ENCODE peak calls at places on chromosomes 4 and X, in six cellular contexts. K is mesendoderm, L is pancreas, W is left ventricle myocardium inferior, H is cardiac fibroblast, Y is neuronal stem cell. D is an unnamed sample.

GRCh38 chrX:70254063-70254400 is 6.0 kb downstream of the P2RY4 start:
- DNase-seq in K (peak), L (no peak), W (no peak), H (no peak), Y (no peak), D (no peak)

GRCh38 chr4:102120846-102121245 is 224.4 kb downstream of the SLC39A8 start:
- DNase-seq in K (no peak), L (no peak), W (no peak), H (no peak), Y (no peak), D (no peak)

GRCh38 chrX:10854594-10854993 is 234.2 kb upstream of the MID1 start:
- DNase-seq in K (peak), L (no peak), W (no peak), H (no peak), Y (no peak), D (no peak)

GRCh38 chr4:25096553-25097443 is 63.5 kb downstream of the SEPSECS start:
- DNase-seq in K (no peak), L (no peak), W (no peak), H (no peak), Y (no peak), D (no peak)

GRCh38 chr4:109302366-109303140 is at the start of gene COL25A1:
- DNase-seq in K (peak), L (peak), W (peak), H (peak), Y (peak), D (peak)

GRCh38 chr4:169060396-169061081 is 50.5 kb upstream of the CBR4 start:
- DNase-seq in K (no peak), L (no peak), W (no peak), H (peak), Y (no peak), D (no peak)

GRCh38 chrX:74924449-74925209 is 623 bp downstream of the NEXMIF start:
- DNase-seq in K (peak), L (peak), W (peak), H (peak), Y (peak), D (peak)

GRCh38 chr4:150055467-150055866 is 22.8 kb upstream of the DCLK2 start:
- DNase-seq in K (no peak), L (no peak), W (no peak), H (no peak), Y (no peak), D (no peak)

GRCh38 chr4:73593631-73594241 is 26.5 kb downstream of the RASSF6 start:
- DNase-seq in K (peak), L (no peak), W (no peak), H (peak), Y (no peak), D (no peak)

GRCh38 chr4:123624959-123625358 is 228.4 kb downstream of the SPRY1 start:
- DNase-seq in K (no peak), L (no peak), W (no peak), H (no peak), Y (no peak), D (no peak)

GRCh38 chr4:3371038-3371437 is 70.7 kb upstream of the HGFAC start:
- DNase-seq in K (peak), L (no peak), W (no peak), H (peak), Y (no peak), D (no peak)

GRCh38 chr4:54543088-54543795 is 114.5 kb upstream of the KIT start:
- DNase-seq in K (no peak), L (no peak), W (no peak), H (peak), Y (no peak), D (no peak)

GRCh38 chr4:3320361-3321023 is 27.7 kb downstream of the RGS12 start:
- DNase-seq in K (no peak), L (peak), W (peak), H (no peak), Y (no peak), D (no peak)

GRCh38 chr4:183626168-183626567 is 32.8 kb downstream of the RWDD4 start:
- DNase-seq in K (no peak), L (no peak), W (no peak), H (no peak), Y (no peak), D (no peak)

GRCh38 chr4:67273676-67274075 is 271.6 kb downstream of the CENPC start:
- DNase-seq in K (no peak), L (no peak), W (no peak), H (no peak), Y (no peak), D (no peak)

GRCh38 chr4:99816611-99817309 is at the start of gene DAPP1:
- DNase-seq in K (peak), L (no peak), W (peak), H (no peak), Y (no peak), D (peak)

GRCh38 chrX:1596676-1597344 is 5.4 kb downstream of the AKAP17A start:
- DNase-seq in K (no peak), L (peak), W (no peak), H (no peak), Y (no peak), D (no peak)

GRCh38 chrX:68443155-68443868 is 10.0 kb upstream of the OPHN1 start:
- DNase-seq in K (no peak), L (no peak), W (peak), H (peak), Y (no peak), D (no peak)

GRCh38 chr4:1365271-1366178 is 18.5 kb downstream of the UVSSA start:
- DNase-seq in K (no peak), L (peak), W (peak), H (no peak), Y (no peak), D (peak)

GRCh38 chr4:138241281-138242075 is 671 bp downstream of the SLC7A11 start:
- DNase-seq in K (no peak), L (peak), W (no peak), H (peak), Y (no peak), D (no peak)

GRCh38 chrX:75887833-75888232 is 102.8 kb upstream of the MAGEE2 start:
- DNase-seq in K (no peak), L (no peak), W (no peak), H (no peak), Y (no peak), D (no peak)

GRCh38 chr4:100093091-100093866 is 97.0 kb downstream of the DDIT4L start:
- DNase-seq in K (peak), L (peak), W (peak), H (peak), Y (peak), D (peak)

GRCh38 chr4:110620352-110621327 is 2.2 kb downstream of the PITX2 start:
- DNase-seq in K (peak), L (peak), W (no peak), H (no peak), Y (peak), D (no peak)
- H3K4me3 ChIP-seq in K (peak), L (peak), W (peak), H (peak), Y (no peak), D (peak)

DNA sequence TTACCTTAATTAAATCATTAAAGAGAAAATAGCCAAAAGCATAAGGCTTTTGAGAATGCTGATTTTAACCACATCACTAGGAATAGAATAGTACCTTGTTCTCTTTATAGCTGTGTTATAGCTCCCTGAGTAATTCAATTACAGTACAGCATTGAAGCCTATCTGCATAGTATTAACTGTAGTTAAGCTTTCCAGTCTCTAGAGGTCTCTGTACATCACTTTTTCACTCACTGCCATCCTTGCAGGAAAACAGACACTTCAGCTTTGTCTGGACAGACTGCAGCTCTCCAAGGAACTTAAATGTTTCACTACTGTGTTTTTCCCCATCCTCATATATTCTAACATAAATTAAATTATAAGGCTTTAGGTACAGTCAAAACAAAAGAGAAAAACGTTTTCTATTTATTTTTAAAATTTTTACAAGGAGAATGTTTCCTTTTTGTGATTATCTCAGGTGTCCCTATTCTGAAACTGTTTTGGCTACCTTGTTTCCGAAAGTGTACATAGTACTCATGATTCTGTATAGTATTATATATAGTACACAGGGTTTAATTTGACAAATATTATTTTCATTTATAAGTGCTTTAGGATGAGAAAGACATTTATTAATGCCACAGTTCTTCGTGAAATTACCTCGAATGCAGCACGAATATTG is 407.9 kb downstream of the PCDH18 start:
- DNase-seq in K (peak), L (no peak), W (no peak), H (peak), Y (peak), D (no peak)
- H3K4me3 ChIP-seq in K (no peak), L (peak), W (peak), H (no peak), Y (no peak), D (no peak)

GRCh38 chr4:155122382-155122781 is 86.1 kb upstream of the NPY2R start:
- DNase-seq in K (no peak), L (no peak), W (no peak), H (no peak), Y (no peak), D (no peak)
- H3K4me3 ChIP-seq in K (no peak), L (no peak), W (no peak), H (no peak), Y (no peak), D (no peak)

DNA sequence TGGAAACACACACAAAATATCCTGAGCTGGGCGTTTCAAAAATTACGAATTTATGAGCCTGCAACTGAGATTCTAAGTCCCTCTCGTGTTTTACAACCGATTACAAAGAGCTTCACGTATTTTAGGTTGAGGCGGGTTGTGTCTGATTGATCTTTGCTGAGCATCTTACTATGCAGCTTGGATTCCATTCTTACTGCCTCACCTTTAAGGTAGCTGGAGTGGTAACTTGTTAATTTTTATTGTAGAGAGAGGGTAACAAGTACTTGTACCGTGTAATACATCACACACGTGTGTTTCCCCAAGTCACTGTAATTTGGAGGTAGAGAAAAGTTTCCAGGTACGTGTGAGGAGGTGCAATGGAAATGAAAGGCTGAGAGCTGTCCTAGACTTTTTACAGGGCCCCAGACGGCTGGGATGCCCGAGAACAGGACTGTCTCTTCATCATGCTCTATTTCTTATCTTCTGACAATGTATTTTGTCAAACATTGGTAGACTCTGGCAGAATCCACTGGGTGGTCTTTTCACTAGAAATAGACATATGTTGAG is 97.8 kb upstream of the TENM3 start:
- DNase-seq in K (peak), L (no peak), W (no peak), H (no peak), Y (no peak), D (no peak)
- H3K4me3 ChIP-seq in K (peak), L (peak), W (peak), H (peak), Y (peak), D (peak)

GRCh38 chr4:30863031-30863430 is 142.9 kb downstream of the PCDH7 start:
- DNase-seq in K (no peak), L (no peak), W (no peak), H (peak), Y (no peak), D (no peak)
- H3K4me3 ChIP-seq in K (no peak), L (no peak), W (no peak), H (no peak), Y (no peak), D (no peak)

GRCh38 chr4:125319311-125319710 is 4.6 kb downstream of the FAT4 start:
- DNase-seq in K (no peak), L (no peak), W (no peak), H (peak), Y (no peak), D (no peak)

GRCh38 chr4:125316391-125316780 is 1.6 kb downstream of the FAT4 start:
- DNase-seq in K (no peak), L (peak), W (peak), H (no peak), Y (peak), D (peak)

GRCh38 chr4:125315571-125316390 is 1.0 kb downstream of the FAT4 start:
- DNase-seq in K (peak), L (peak), W (peak), H (peak), Y (peak), D (peak)

GRCh38 chr4:125316781-125317525 is 2.2 kb downstream of the FAT4 start:
- DNase-seq in K (peak), L (peak), W (peak), H (peak), Y (peak), D (peak)

GRCh38 chr4:125317526-125317880 is 2.7 kb downstream of the FAT4 start:
- DNase-seq in K (peak), L (peak), W (peak), H (peak), Y (peak), D (peak)
- H3K4me3 ChIP-seq in K (peak), L (peak), W (peak), H (peak), Y (peak), D (peak)

GRCh38 chrX:131711478-131711867 is 167.6 kb downstream of the OR13H1 start:
- DNase-seq in K (no peak), L (no peak), W (no peak), H (no peak), Y (no peak), D (no peak)
- H3K4me3 ChIP-seq in K (no peak), L (peak), W (no peak), H (no peak), Y (no peak), D (no peak)

DNA sequence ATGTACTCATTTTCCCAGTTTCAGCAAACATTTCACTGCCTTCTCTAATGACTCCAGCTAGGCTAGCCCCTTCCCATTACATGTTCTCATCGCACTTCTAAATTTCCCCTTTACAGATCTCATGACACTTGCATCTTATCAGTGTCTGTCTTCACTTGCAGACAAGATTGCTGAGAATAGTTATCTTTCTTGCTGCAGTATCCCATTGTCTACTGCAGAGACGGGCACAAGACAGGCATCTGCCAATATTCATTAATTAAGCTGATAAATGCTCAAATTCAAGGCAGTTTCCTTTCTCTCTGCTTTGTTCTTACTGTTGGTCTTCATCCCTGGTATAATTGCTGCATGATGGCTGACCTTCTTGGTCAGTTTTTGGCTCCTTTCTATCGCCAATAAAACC is 175.9 kb downstream of the ANTXR2 start:
- DNase-seq in K (peak), L (no peak), W (no peak), H (no peak), Y (no peak), D (no peak)
- H3K4me3 ChIP-seq in K (no peak), L (no peak), W (no peak), H (no peak), Y (no peak), D (no peak)

D was measured in heart left ventricle.